ENCODE peak calls at places on chromosomes 4 and X, in ten cellular contexts. W, P, U, F, M, T, C, A, L and K are unnamed samples.

GRCh38 chr4:40199999-40200880 is 3.4 kb downstream of the RHOH start:
- DNase-seq in W (peak), P (no peak), U (no peak), F (no peak), M (peak), T (peak), C (peak), A (no peak), L (no peak), K (no peak)

GRCh38 chrX:15579778-15580747 is 20.7 kb downstream of the ACE2 start:
- DNase-seq in W (no peak), P (no peak), U (no peak), F (no peak), M (no peak), T (no peak), C (no peak), A (peak), L (no peak), K (no peak)

GRCh38 chr4:31995943-31996901 is 1276.1 kb downstream of the PCDH7 start:
- DNase-seq in W (no peak), P (no peak), U (no peak), F (no peak), M (no peak), T (no peak), C (no peak), A (peak), L (no peak), K (peak)

GRCh38 chrX:39167791-39168190 is 366.5 kb downstream of the MID1IP1 start:
- DNase-seq in W (no peak), P (no peak), U (no peak), F (no peak), M (no peak), T (no peak), C (peak), A (no peak), L (no peak), K (no peak)

GRCh38 chr4:182853731-182854130 is 63.5 kb downstream of the DCTD start:
- DNase-seq in W (no peak), P (no peak), U (no peak), F (no peak), M (no peak), T (no peak), C (no peak), A (no peak), L (no peak), K (no peak)

GRCh38 chr4:54683616-54684346 is 26.0 kb downstream of the KIT start:
- DNase-seq in W (peak), P (no peak), U (no peak), F (peak), M (peak), T (peak), C (peak), A (peak), L (no peak), K (no peak)

GRCh38 chrX:41922125-41922521 is 1.2 kb downstream of the CASK start:
- DNase-seq in W (peak), P (no peak), U (no peak), F (peak), M (peak), T (peak), C (peak), A (peak), L (no peak), K (peak)

GRCh38 chrX:110734894-110735541 is 60.6 kb downstream of the CHRDL1 start:
- DNase-seq in W (no peak), P (no peak), U (peak), F (peak), M (no peak), T (no peak), C (no peak), A (peak), L (no peak), K (no peak)